ENCODE peak calls at places on chromosomes 11 and 22, in nine cellular contexts. One of them, this sample, is unnamed.

GRCh38 chr11:78400116-78400515 is 17.5 kb downstream of the GAB2 start:
- DNase-seq in IMR-90: no peak
- DNase-seq in H9: no peak
- DNase-seq in gastrocnemius medialis: no peak
- DNase-seq in fibroblast of mammary gland: no peak
- DNase-seq in esophagus squamous epithelium: no peak
- DNase-seq in GM06990: no peak
- DNase-seq in HCT116: no peak
- DNase-seq in left ventricle myocardium inferior: no peak
- DNase-seq in this sample: no peak

GRCh38 chr22:40107756-40108437 is 69.8 kb upstream of the TNRC6B start:
- DNase-seq in GM06990: peak
- DNase-seq in HCT116: no peak
- DNase-seq in left ventricle myocardium inferior: no peak
- DNase-seq in fibroblast of mammary gland: peak
- DNase-seq in gastrocnemius medialis: peak
- DNase-seq in H9: no peak
- DNase-seq in IMR-90: peak
- DNase-seq in esophagus squamous epithelium: no peak
- DNase-seq in this sample: no peak

GRCh38 chr11:104254347-104254746 is 90.4 kb upstream of the PDGFD start:
- DNase-seq in HCT116: peak
- DNase-seq in esophagus squamous epithelium: no peak
- DNase-seq in GM06990: peak
- DNase-seq in gastrocnemius medialis: no peak
- DNase-seq in IMR-90: no peak
- DNase-seq in left ventricle myocardium inferior: no peak
- DNase-seq in H9: peak
- DNase-seq in fibroblast of mammary gland: peak
- DNase-seq in this sample: no peak

GRCh38 chr22:41619979-41620645 is 731 bp downstream of the DESI1 start:
- DNase-seq in H9: peak
- DNase-seq in GM06990: peak
- DNase-seq in IMR-90: no peak
- DNase-seq in esophagus squamous epithelium: no peak
- DNase-seq in fibroblast of mammary gland: no peak
- DNase-seq in HCT116: no peak
- DNase-seq in gastrocnemius medialis: peak
- DNase-seq in left ventricle myocardium inferior: peak
- DNase-seq in this sample: peak

GRCh38 chr11:7570938-7571337 is 57.1 kb downstream of the PPFIBP2 start:
- DNase-seq in HCT116: no peak
- DNase-seq in H9: peak
- DNase-seq in gastrocnemius medialis: no peak
- DNase-seq in GM06990: no peak
- DNase-seq in IMR-90: no peak
- DNase-seq in left ventricle myocardium inferior: no peak
- DNase-seq in esophagus squamous epithelium: no peak
- DNase-seq in fibroblast of mammary gland: no peak
- DNase-seq in this sample: no peak

GRCh38 chr11:110317516-110317932 is 21.1 kb upstream of the RDX start:
- DNase-seq in H9: no peak
- DNase-seq in GM06990: no peak
- DNase-seq in left ventricle myocardium inferior: no peak
- DNase-seq in IMR-90: peak
- DNase-seq in HCT116: no peak
- DNase-seq in gastrocnemius medialis: no peak
- DNase-seq in esophagus squamous epithelium: no peak
- DNase-seq in fibroblast of mammary gland: peak
- DNase-seq in this sample: no peak

GRCh38 chr11:118846181-118846946 is 37.3 kb upstream of the CXCR5 start:
- DNase-seq in IMR-90: no peak
- DNase-seq in fibroblast of mammary gland: no peak
- DNase-seq in left ventricle myocardium inferior: no peak
- DNase-seq in esophagus squamous epithelium: no peak
- DNase-seq in H9: peak
- DNase-seq in GM06990: no peak
- DNase-seq in gastrocnemius medialis: no peak
- DNase-seq in HCT116: no peak
- DNase-seq in this sample: no peak

GRCh38 chr22:25716637-25717036 is 25.4 kb upstream of the MYO18B start:
- DNase-seq in gastrocnemius medialis: no peak
- DNase-seq in H9: no peak
- DNase-seq in GM06990: no peak
- DNase-seq in left ventricle myocardium inferior: no peak
- DNase-seq in fibroblast of mammary gland: no peak
- DNase-seq in IMR-90: no peak
- DNase-seq in esophagus squamous epithelium: no peak
- DNase-seq in HCT116: no peak
- DNase-seq in this sample: no peak

GRCh38 chr11:73225851-73226250 is 7.8 kb downstream of the P2RY2 start:
- DNase-seq in fibroblast of mammary gland: no peak
- DNase-seq in H9: no peak
- DNase-seq in IMR-90: no peak
- DNase-seq in left ventricle myocardium inferior: no peak
- DNase-seq in gastrocnemius medialis: peak
- DNase-seq in GM06990: no peak
- DNase-seq in esophagus squamous epithelium: no peak
- DNase-seq in HCT116: no peak
- DNase-seq in this sample: no peak

GRCh38 chr11:73228268-73229134 is 10.4 kb downstream of the P2RY2 start:
- DNase-seq in gastrocnemius medialis: peak
- DNase-seq in esophagus squamous epithelium: no peak
- DNase-seq in fibroblast of mammary gland: no peak
- DNase-seq in GM06990: no peak
- DNase-seq in H9: peak
- DNase-seq in HCT116: no peak
- DNase-seq in IMR-90: no peak
- DNase-seq in left ventricle myocardium inferior: no peak
- DNase-seq in this sample: peak

GRCh38 chr11:73226297-73227006 is 8.4 kb downstream of the P2RY2 start:
- DNase-seq in HCT116: no peak
- DNase-seq in IMR-90: no peak
- DNase-seq in esophagus squamous epithelium: no peak
- DNase-seq in left ventricle myocardium inferior: no peak
- DNase-seq in gastrocnemius medialis: peak
- DNase-seq in GM06990: no peak
- DNase-seq in fibroblast of mammary gland: no peak
- DNase-seq in H9: no peak
- DNase-seq in this sample: peak

GRCh38 chr11:73229321-73230275 is 11.5 kb downstream of the P2RY2 start:
- DNase-seq in IMR-90: no peak
- DNase-seq in esophagus squamous epithelium: no peak
- DNase-seq in left ventricle myocardium inferior: peak
- DNase-seq in fibroblast of mammary gland: no peak
- DNase-seq in H9: peak
- DNase-seq in gastrocnemius medialis: peak
- DNase-seq in GM06990: no peak
- DNase-seq in HCT116: no peak
- DNase-seq in this sample: peak

DNA sequence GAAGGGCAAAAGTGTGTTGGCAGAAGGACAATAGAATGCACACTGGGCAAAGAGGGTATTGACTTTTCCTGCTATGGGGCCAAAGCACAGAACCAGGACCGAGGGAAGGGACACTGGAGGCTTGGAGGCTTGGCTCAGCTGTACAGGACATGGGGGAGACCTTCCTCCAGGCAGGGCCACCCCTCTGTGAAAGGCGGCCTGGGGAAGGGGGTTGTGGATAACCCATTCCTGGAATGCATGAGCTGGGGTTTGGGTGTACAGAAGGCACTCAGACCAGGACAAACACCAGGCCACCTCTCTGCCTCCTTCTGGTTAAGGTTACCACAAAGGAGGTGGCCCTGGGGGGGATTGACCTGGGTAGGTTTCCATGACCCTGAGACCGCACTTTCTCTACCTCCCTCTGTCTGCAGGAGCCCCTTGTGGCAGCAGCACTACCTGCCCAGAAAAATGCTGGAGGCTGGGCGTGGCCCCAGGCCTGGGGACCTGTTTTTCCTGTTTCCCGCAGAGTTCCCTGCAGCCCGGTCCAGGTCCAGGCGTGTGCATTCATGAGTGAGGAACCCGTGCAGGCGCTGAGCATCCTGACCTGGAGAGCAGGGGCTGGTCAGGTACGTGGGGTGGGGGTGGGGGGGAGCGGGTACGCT is 9.6 kb downstream of the P2RY2 start:
- DNase-seq in GM06990: no peak
- DNase-seq in gastrocnemius medialis: peak
- DNase-seq in left ventricle myocardium inferior: no peak
- DNase-seq in fibroblast of mammary gland: no peak
- DNase-seq in esophagus squamous epithelium: no peak
- DNase-seq in IMR-90: no peak
- DNase-seq in H9: peak
- DNase-seq in HCT116: peak
- DNase-seq in this sample: peak
- TF ChIP-seq CTCF in GM06990: no peak
- TF ChIP-seq CTCF in gastrocnemius medialis: no peak
- TF ChIP-seq CTCF in left ventricle myocardium inferior: no peak
- TF ChIP-seq CTCF in fibroblast of mammary gland: no peak
- TF ChIP-seq CTCF in esophagus squamous epithelium: peak
- TF ChIP-seq CTCF in IMR-90: no peak
- TF ChIP-seq CTCF in H9: peak
- TF ChIP-seq CTCF in HCT116: peak
- TF ChIP-seq CTCF in this sample: no peak

GRCh38 chr22:49597428-49598039 is 230.1 kb downstream of the BRD1 start:
- DNase-seq in IMR-90: no peak
- DNase-seq in HCT116: no peak
- DNase-seq in esophagus squamous epithelium: no peak
- DNase-seq in left ventricle myocardium inferior: no peak
- DNase-seq in H9: no peak
- DNase-seq in GM06990: no peak
- DNase-seq in gastrocnemius medialis: no peak
- DNase-seq in fibroblast of mammary gland: no peak
- DNase-seq in this sample: no peak

GRCh38 chr22:49593509-49593908 is 234.2 kb downstream of the BRD1 start:
- DNase-seq in HCT116: no peak
- DNase-seq in IMR-90: no peak
- DNase-seq in fibroblast of mammary gland: no peak
- DNase-seq in esophagus squamous epithelium: no peak
- DNase-seq in H9: no peak
- DNase-seq in GM06990: no peak
- DNase-seq in left ventricle myocardium inferior: no peak
- DNase-seq in gastrocnemius medialis: peak
- DNase-seq in this sample: no peak

GRCh38 chr22:49592780-49593501 is 234.7 kb downstream of the BRD1 start:
- DNase-seq in GM06990: no peak
- DNase-seq in left ventricle myocardium inferior: no peak
- DNase-seq in H9: no peak
- DNase-seq in IMR-90: no peak
- DNase-seq in esophagus squamous epithelium: no peak
- DNase-seq in fibroblast of mammary gland: no peak
- DNase-seq in HCT116: no peak
- DNase-seq in gastrocnemius medialis: peak
- DNase-seq in this sample: no peak

GRCh38 chr22:49594078-49594477 is 233.6 kb downstream of the BRD1 start:
- DNase-seq in H9: no peak
- DNase-seq in esophagus squamous epithelium: no peak
- DNase-seq in IMR-90: no peak
- DNase-seq in GM06990: no peak
- DNase-seq in left ventricle myocardium inferior: no peak
- DNase-seq in gastrocnemius medialis: peak
- DNase-seq in fibroblast of mammary gland: no peak
- DNase-seq in HCT116: no peak
- DNase-seq in this sample: no peak

DNA sequence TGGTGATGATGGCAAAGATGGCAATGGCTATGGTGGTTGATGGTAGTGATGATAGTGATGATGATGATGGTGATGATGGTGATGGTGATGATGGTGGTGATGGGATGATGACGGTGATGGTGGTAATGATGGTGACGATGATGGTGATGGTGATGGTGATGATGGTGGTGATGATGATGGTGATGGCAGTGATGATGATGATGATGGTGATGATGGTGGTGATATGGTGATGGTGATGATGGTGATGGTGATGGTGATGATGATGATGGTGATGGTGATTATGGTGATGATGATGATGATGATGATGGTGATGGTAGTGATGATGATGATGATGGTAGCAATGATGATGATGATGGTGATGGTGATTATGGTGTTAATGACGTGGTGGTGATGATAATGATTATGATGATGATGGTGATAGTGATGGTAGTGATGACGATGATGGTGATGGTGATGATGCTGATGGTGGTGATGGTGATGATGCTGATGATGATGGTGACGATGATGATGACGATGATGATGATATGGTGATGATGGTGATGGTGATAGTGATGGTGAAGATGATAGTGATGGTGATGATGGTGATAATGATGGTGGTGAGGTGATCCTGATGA is 232.1 kb downstream of the BRD1 start:
- DNase-seq in GM06990: no peak
- DNase-seq in left ventricle myocardium inferior: no peak
- DNase-seq in esophagus squamous epithelium: no peak
- DNase-seq in IMR-90: no peak
- DNase-seq in HCT116: no peak
- DNase-seq in H9: no peak
- DNase-seq in gastrocnemius medialis: no peak
- DNase-seq in fibroblast of mammary gland: no peak
- DNase-seq in this sample: no peak
- TF ChIP-seq CTCF in GM06990: no peak
- TF ChIP-seq CTCF in left ventricle myocardium inferior: no peak
- TF ChIP-seq CTCF in esophagus squamous epithelium: no peak
- TF ChIP-seq CTCF in IMR-90: no peak
- TF ChIP-seq CTCF in HCT116: no peak
- TF ChIP-seq CTCF in H9: no peak
- TF ChIP-seq CTCF in gastrocnemius medialis: no peak
- TF ChIP-seq CTCF in fibroblast of mammary gland: no peak
- TF ChIP-seq CTCF in this sample: no peak

GRCh38 chr22:50624347-50625130 is 3.4 kb downstream of the ARSA start:
- DNase-seq in fibroblast of mammary gland: no peak
- DNase-seq in left ventricle myocardium inferior: no peak
- DNase-seq in HCT116: no peak
- DNase-seq in H9: no peak
- DNase-seq in esophagus squamous epithelium: no peak
- DNase-seq in gastrocnemius medialis: no peak
- DNase-seq in IMR-90: no peak
- DNase-seq in GM06990: no peak
- DNase-seq in this sample: no peak

GRCh38 chr22:50625131-50625567 is 2.8 kb downstream of the ARSA start:
- DNase-seq in IMR-90: no peak
- DNase-seq in esophagus squamous epithelium: no peak
- DNase-seq in gastrocnemius medialis: no peak
- DNase-seq in HCT116: no peak
- DNase-seq in fibroblast of mammary gland: no peak
- DNase-seq in H9: no peak
- DNase-seq in GM06990: no peak
- DNase-seq in left ventricle myocardium inferior: no peak
- DNase-seq in this sample: no peak

GRCh38 chr22:50626856-50627451 is 998 bp downstream of the ARSA start:
- DNase-seq in left ventricle myocardium inferior: no peak
- DNase-seq in fibroblast of mammary gland: no peak
- DNase-seq in esophagus squamous epithelium: no peak
- DNase-seq in GM06990: no peak
- DNase-seq in IMR-90: no peak
- DNase-seq in HCT116: no peak
- DNase-seq in gastrocnemius medialis: no peak
- DNase-seq in H9: peak
- DNase-seq in this sample: no peak

GRCh38 chr22:50626314-50626855 is 1.6 kb downstream of the ARSA start:
- DNase-seq in IMR-90: no peak
- DNase-seq in H9: peak
- DNase-seq in HCT116: no peak
- DNase-seq in gastrocnemius medialis: no peak
- DNase-seq in fibroblast of mammary gland: no peak
- DNase-seq in esophagus squamous epithelium: no peak
- DNase-seq in GM06990: no peak
- DNase-seq in left ventricle myocardium inferior: no peak
- DNase-seq in this sample: no peak

GRCh38 chr22:50625568-50626313 is 2.2 kb downstream of the ARSA start:
- DNase-seq in esophagus squamous epithelium: no peak
- DNase-seq in gastrocnemius medialis: no peak
- DNase-seq in fibroblast of mammary gland: no peak
- DNase-seq in left ventricle myocardium inferior: no peak
- DNase-seq in IMR-90: no peak
- DNase-seq in HCT116: no peak
- DNase-seq in H9: peak
- DNase-seq in GM06990: no peak
- DNase-seq in this sample: no peak
- TF ChIP-seq CTCF in esophagus squamous epithelium: no peak
- TF ChIP-seq CTCF in gastrocnemius medialis: no peak
- TF ChIP-seq CTCF in fibroblast of mammary gland: peak
- TF ChIP-seq CTCF in left ventricle myocardium inferior: peak
- TF ChIP-seq CTCF in IMR-90: peak
- TF ChIP-seq CTCF in HCT116: peak
- TF ChIP-seq CTCF in H9: peak
- TF ChIP-seq CTCF in GM06990: no peak
- TF ChIP-seq CTCF in this sample: no peak

GRCh38 chr11:45402049-45402630 is 116.0 kb upstream of the SYT13 start:
- DNase-seq in gastrocnemius medialis: no peak
- DNase-seq in esophagus squamous epithelium: no peak
- DNase-seq in IMR-90: no peak
- DNase-seq in left ventricle myocardium inferior: no peak
- DNase-seq in H9: no peak
- DNase-seq in GM06990: no peak
- DNase-seq in HCT116: no peak
- DNase-seq in fibroblast of mammary gland: no peak
- DNase-seq in this sample: no peak

GRCh38 chr11:45410391-45411215 is 124.5 kb upstream of the SYT13 start:
- DNase-seq in H9: peak
- DNase-seq in IMR-90: no peak
- DNase-seq in HCT116: no peak
- DNase-seq in GM06990: no peak
- DNase-seq in gastrocnemius medialis: no peak
- DNase-seq in esophagus squamous epithelium: no peak
- DNase-seq in fibroblast of mammary gland: no peak
- DNase-seq in left ventricle myocardium inferior: no peak
- DNase-seq in this sample: no peak

GRCh38 chr11:45409587-45409986 is 123.4 kb upstream of the SYT13 start:
- DNase-seq in HCT116: no peak
- DNase-seq in IMR-90: no peak
- DNase-seq in left ventricle myocardium inferior: no peak
- DNase-seq in esophagus squamous epithelium: no peak
- DNase-seq in GM06990: no peak
- DNase-seq in gastrocnemius medialis: peak
- DNase-seq in H9: no peak
- DNase-seq in fibroblast of mammary gland: peak
- DNase-seq in this sample: no peak

GRCh38 chr11:45407226-45407625 is 121.1 kb upstream of the SYT13 start:
- DNase-seq in fibroblast of mammary gland: no peak
- DNase-seq in GM06990: no peak
- DNase-seq in IMR-90: no peak
- DNase-seq in H9: no peak
- DNase-seq in esophagus squamous epithelium: no peak
- DNase-seq in left ventricle myocardium inferior: no peak
- DNase-seq in HCT116: no peak
- DNase-seq in gastrocnemius medialis: no peak
- DNase-seq in this sample: no peak

GRCh38 chr11:45405916-45406670 is 120.0 kb upstream of the SYT13 start:
- DNase-seq in esophagus squamous epithelium: no peak
- DNase-seq in fibroblast of mammary gland: peak
- DNase-seq in HCT116: no peak
- DNase-seq in IMR-90: peak
- DNase-seq in left ventricle myocardium inferior: no peak
- DNase-seq in H9: no peak
- DNase-seq in gastrocnemius medialis: no peak
- DNase-seq in GM06990: no peak
- DNase-seq in this sample: no peak
- TF ChIP-seq CTCF in esophagus squamous epithelium: no peak
- TF ChIP-seq CTCF in fibroblast of mammary gland: peak
- TF ChIP-seq CTCF in HCT116: peak
- TF ChIP-seq CTCF in IMR-90: peak
- TF ChIP-seq CTCF in left ventricle myocardium inferior: peak
- TF ChIP-seq CTCF in H9: peak
- TF ChIP-seq CTCF in gastrocnemius medialis: peak
- TF ChIP-seq CTCF in GM06990: peak
- TF ChIP-seq CTCF in this sample: no peak